ENCODE peak calls at places on chromosomes 4 and X, in eight cellular contexts. K is nephron progenitor cell, Y is lower lobe of right lung, F is AG09319, Q is omental fat pad, A is upper lobe of right lung, U is HCT116, O is H9. E is an unnamed sample.

GRCh38 chrX:155188786-155189185 is 27.5 kb upstream of the VBP1 start:
- DNase-seq in Y (no peak), U (no peak), K (no peak), O (no peak), Q (no peak), F (no peak), A (no peak), E (no peak)

GRCh38 chr4:10023806-10024205 is 2.5 kb upstream of the SLC2A9 start:
- DNase-seq in Q (no peak), K (no peak), F (no peak), A (no peak), O (peak), U (no peak), Y (no peak), E (no peak)

GRCh38 chr4:109294006-109294405 is 8.5 kb downstream of the COL25A1 start:
- DNase-seq in Q (no peak), F (no peak), A (no peak), U (peak), Y (no peak), K (peak), O (peak), E (no peak)

GRCh38 chrX:129693343-129693742 is 38.6 kb upstream of the APLN start:
- DNase-seq in K (no peak), Y (no peak), A (no peak), F (no peak), U (no peak), O (no peak), Q (no peak), E (no peak)

GRCh38 chr4:83870551-83870950 is 334.6 kb downstream of the GPAT3 start:
- DNase-seq in K (no peak), F (no peak), A (no peak), Y (no peak), Q (no peak), U (no peak), O (no peak), E (no peak)

GRCh38 chr4:42067264-42067663 is 76.9 kb downstream of the SLC30A9 start:
- DNase-seq in U (no peak), K (no peak), Y (no peak), F (no peak), A (no peak), O (no peak), Q (no peak), E (no peak)

GRCh38 chrX:9923357-9923756 is 43.8 kb upstream of the CLDN34 start:
- DNase-seq in K (no peak), Y (no peak), A (no peak), Q (no peak), U (no peak), F (no peak), O (no peak), E (no peak)

GRCh38 chrX:110049096-110049495 is 46.2 kb downstream of the TMEM164 start:
- DNase-seq in Y (no peak), Q (no peak), O (no peak), F (no peak), K (no peak), U (no peak), A (no peak), E (no peak)

GRCh38 chrX:28549839-28550238 is 37.4 kb upstream of the IL1RAPL1 start:
- DNase-seq in Y (no peak), K (no peak), O (peak), U (no peak), Q (no peak), A (no peak), F (no peak), E (no peak)

DNA sequence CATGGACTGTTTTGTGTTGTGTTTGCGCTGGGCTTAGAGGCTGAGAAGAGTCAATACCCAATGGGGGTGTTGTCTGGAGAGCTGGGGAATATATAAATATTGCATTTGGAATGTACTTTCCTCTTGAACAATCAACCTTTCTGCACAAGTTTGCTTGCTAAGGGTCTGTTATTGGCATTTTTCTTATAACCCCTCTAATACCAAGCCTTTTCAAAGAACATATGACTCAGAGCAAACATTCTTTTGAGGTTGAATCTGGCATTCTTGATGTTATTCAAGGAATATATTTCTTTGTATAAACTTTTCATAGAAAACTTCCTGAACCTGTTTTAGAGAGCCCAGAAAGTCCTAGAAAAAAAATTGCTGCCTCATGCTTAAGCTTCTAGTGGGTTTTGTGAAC is 332.0 kb downstream of the PACRGL start:
- DNase-seq in U (no peak), A (no peak), Y (no peak), Q (no peak), O (no peak), F (no peak), K (no peak), E (no peak)
- TF ChIP-seq CTCF in U (no peak), A (no peak), Y (no peak), Q (no peak), O (no peak), F (no peak), K (no peak), E (no peak)

GRCh38 chr4:134935320-134935719 is 733.7 kb upstream of the PABPC4L start:
- DNase-seq in Y (no peak), Q (no peak), K (peak), O (no peak), U (no peak), A (no peak), F (no peak), E (no peak)
- TF ChIP-seq CTCF in Y (no peak), Q (no peak), K (peak), O (peak), U (peak), A (peak), F (peak), E (peak)

GRCh38 chrX:22135994-22136684 is 104.0 kb downstream of the PHEX start:
- DNase-seq in O (no peak), Y (no peak), K (peak), Q (no peak), U (peak), A (no peak), F (no peak), E (no peak)
- TF ChIP-seq CTCF in O (peak), Y (peak), K (peak), Q (no peak), U (peak), A (peak), F (peak), E (peak)

DNA sequence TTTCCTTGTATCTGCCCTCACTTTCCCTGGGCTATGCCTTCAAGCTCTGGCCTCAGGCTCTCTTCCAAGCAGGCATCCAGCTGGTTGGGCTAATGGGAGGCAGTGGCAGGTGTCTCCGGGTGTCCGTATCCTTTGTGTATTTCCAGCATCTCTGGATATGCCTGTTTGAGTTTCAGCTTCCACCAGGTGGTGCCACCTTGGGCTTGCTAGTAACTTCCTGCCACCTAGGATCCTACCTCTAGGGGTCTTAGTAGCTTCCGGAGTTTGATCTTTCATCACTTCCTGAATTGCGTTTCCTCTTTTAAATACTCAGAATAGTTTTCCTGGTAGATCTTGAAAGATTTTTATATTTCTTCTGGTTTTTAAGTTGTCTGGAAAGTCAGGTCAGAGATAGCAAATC is 23.2 kb upstream of the ANOS1 start:
- DNase-seq in K (no peak), F (no peak), U (no peak), A (no peak), O (no peak), Q (no peak), Y (no peak), E (no peak)
- TF ChIP-seq CTCF in K (peak), F (no peak), U (peak), A (no peak), O (peak), Q (no peak), Y (no peak), E (peak)

GRCh38 chrX:74536142-74537010 is 78.0 kb downstream of the RLIM start:
- DNase-seq in Y (peak), Q (peak), U (no peak), A (peak), O (peak), F (peak), K (peak), E (peak)
- TF ChIP-seq CTCF in Y (peak), Q (no peak), U (no peak), A (peak), O (peak), F (peak), K (peak), E (peak)

DNA sequence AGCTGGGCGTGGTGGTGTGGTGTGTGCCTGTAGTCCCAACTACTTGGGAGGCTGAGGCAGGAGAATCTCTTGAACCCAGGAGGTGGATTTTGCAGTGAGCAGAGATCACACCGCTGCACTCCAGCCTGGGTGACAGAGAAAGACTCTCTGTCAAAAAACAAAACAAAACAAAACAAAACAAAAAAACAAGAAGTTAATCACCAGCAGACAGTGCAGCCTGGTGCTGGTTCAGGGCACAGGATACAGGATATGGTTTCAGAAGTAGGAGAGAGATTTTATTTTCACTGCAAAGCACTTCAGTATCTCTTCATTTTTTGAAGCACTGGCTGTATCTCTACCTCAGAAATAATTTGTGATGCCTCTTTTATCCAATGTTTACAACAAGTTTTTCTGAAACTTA is 1222.9 kb upstream of the PRKX start:
- DNase-seq in Y (no peak), A (no peak), F (no peak), O (no peak), Q (no peak), U (no peak), K (no peak), E (no peak)
- TF ChIP-seq CTCF in Y (no peak), A (no peak), F (no peak), O (no peak), Q (no peak), U (no peak), K (no peak), E (no peak)

E was measured in progenitor cell of endocrine pancreas.